ENCODE peak calls at places on chromosome 5, in eight cellular contexts. O is EH; X is HEK293T; H is astrocyte; P is right cardiac atrium; Z is naive thymus-derived CD8-positive, alpha-beta T cell; T is astrocyte of the spinal cord; C is activated effector memory CD4-positive, alpha-beta T cell treated with anti-CD3 and anti-CD28 coated beads, Interleukin-2, amount 50 U/mL, for 16 hours. N is an unnamed sample.

GRCh38 chr5:159104759-159105317 is 5.1 kb upstream of the EBF1 start:
- DNase-seq in Z (no peak), C (no peak), P (no peak), T (no peak), H (no peak), X (no peak), O (no peak), N (no peak)

GRCh38 chr5:37696190-37697021 is 143.4 kb downstream of the GDNF start:
- DNase-seq in Z (no peak), X (no peak), C (no peak), H (peak; percentile 76), T (peak; percentile 74), P (no peak), O (peak; percentile 58), N (no peak)

GRCh38 chr5:168792678-168793077 is 213.5 kb upstream of the PANK3 start:
- DNase-seq in X (no peak), H (no peak), O (no peak), T (no peak), C (no peak), P (no peak), Z (no peak), N (no peak)

GRCh38 chr5:73448451-73449136 is at the start of gene FOXD1:
- DNase-seq in H (peak; percentile 96), X (peak; percentile 75), P (peak; percentile 69), C (peak; percentile 76), O (peak; percentile 96), Z (peak; percentile 46), T (peak; percentile 99), N (no peak)

GRCh38 chr5:54263447-54263846 is 46.9 kb downstream of the ARL15 start:
- DNase-seq in T (no peak), O (no peak), H (no peak), P (no peak), C (no peak), Z (no peak), X (no peak), N (no peak)

GRCh38 chr5:41763537-41763936 is 106.7 kb downstream of the OXCT1 start:
- DNase-seq in T (no peak), X (no peak), Z (no peak), P (no peak), O (no peak), H (no peak), C (no peak), N (no peak)

GRCh38 chr5:73274870-73275756 is 102.1 kb downstream of the TMEM174 start:
- DNase-seq in P (peak; percentile 64), T (peak; percentile 47), Z (no peak), X (no peak), C (no peak), H (no peak), O (peak; percentile 44), N (no peak)

GRCh38 chr5:138967806-138968448 is 92.8 kb upstream of the LRRTM2 start:
- DNase-seq in X (no peak), T (no peak), H (no peak), Z (no peak), O (peak; percentile 64), C (peak; percentile 30), P (no peak), N (no peak)

GRCh38 chr5:637581-638450 is 25.7 kb downstream of the CEP72 start:
- DNase-seq in C (peak; percentile 54), O (no peak), X (no peak), H (no peak), Z (no peak), T (no peak), P (no peak), N (no peak)

GRCh38 chr5:168885324-168886120 is 306.4 kb upstream of the PANK3 start:
- DNase-seq in T (no peak), O (no peak), C (no peak), H (no peak), X (no peak), Z (no peak), P (peak; percentile 76), N (no peak)

GRCh38 chr5:16870878-16871277 is 65.2 kb downstream of the MYO10 start:
- DNase-seq in Z (no peak), O (no peak), C (no peak), X (no peak), H (no peak), T (no peak), P (no peak), N (no peak)

GRCh38 chr5:173197375-173197891 is 37.6 kb downstream of the NKX2-5 start:
- DNase-seq in X (no peak), O (no peak), C (no peak), T (no peak), H (no peak), P (no peak), Z (no peak), N (no peak)

GRCh38 chr5:68137451-68138190 is 77.9 kb upstream of the PIK3R1 start:
- DNase-seq in C (no peak), Z (no peak), X (no peak), O (peak; percentile 82), P (no peak), H (peak; percentile 72), T (peak; percentile 68), N (no peak)